ENCODE peak calls at places on chromosomes 5 and 9, in nine cellular contexts. A is lung microvascular endothelial cell, V is mucosa of gallbladder, H is endothelial cell, Q is heart right ventricle, O is tibial nerve, U is SJSA1, D is A549, I is nucleus accumbens. M is an unnamed sample.

GRCh38 chr5:6379246-6379645 is 899 bp upstream of the MED10 start:
- DNase-seq in A (no peak), V (no peak), H (no peak), Q (no peak), O (no peak), U (peak; percentile 17), D (no peak), I (no peak), M (no peak)

GRCh38 chr9:70569070-70569772 is 154.8 kb upstream of the KLF9 start:
- DNase-seq in A (no peak), V (no peak), H (no peak), Q (no peak), O (no peak), U (no peak), D (no peak), I (no peak), M (no peak)

GRCh38 chr9:70480405-70480980 is 66.0 kb upstream of the KLF9 start:
- DNase-seq in A (peak; percentile 92), V (peak; percentile 89), H (no peak), Q (peak; percentile 85), O (peak; percentile 86), U (no peak), D (no peak), I (peak; percentile 57), M (peak; percentile 90)

GRCh38 chr5:172502410-172502809 is 48.1 kb upstream of the SH3PXD2B start:
- DNase-seq in A (no peak), V (peak; percentile 5), H (no peak), Q (no peak), O (no peak), U (peak; percentile 24), D (no peak), I (no peak), M (peak; percentile 9)

GRCh38 chr9:130347931-130348330 is 82.4 kb downstream of the HMCN2 start:
- DNase-seq in A (no peak), V (no peak), H (no peak), Q (no peak), O (no peak), U (no peak), D (peak; percentile 24), I (no peak), M (no peak)

GRCh38 chr9:116027096-116027495 is 126.5 kb upstream of the PAPPA start:
- DNase-seq in A (no peak), V (no peak), H (no peak), Q (no peak), O (no peak), U (no peak), D (peak; percentile 30), I (no peak), M (no peak)

GRCh38 chr9:68974431-68974830 is 39.5 kb downstream of the PRKACG start:
- DNase-seq in A (no peak), V (no peak), H (no peak), Q (no peak), O (no peak), U (no peak), D (no peak), I (no peak), M (no peak)

GRCh38 chr5:35183243-35183955 is 46.9 kb downstream of the PRLR start:
- DNase-seq in A (peak; percentile 47), V (no peak), H (peak; percentile 47), Q (no peak), O (peak; percentile 29), U (no peak), D (peak; percentile 43), I (no peak), M (no peak)

GRCh38 chr9:136815422-136815782 is 7.7 kb downstream of the RABL6 start:
- DNase-seq in A (no peak), V (no peak), H (no peak), Q (no peak), O (no peak), U (no peak), D (no peak), I (no peak), M (no peak)

GRCh38 chr5:11104543-11105151 is 343.6 kb upstream of the DAP start:
- DNase-seq in A (no peak), V (no peak), H (no peak), Q (no peak), O (no peak), U (no peak), D (no peak), I (no peak), M (no peak)

GRCh38 chr5:41925555-41925946 is 470 bp downstream of the FBXO4 start:
- DNase-seq in A (peak; percentile 76), V (peak; percentile 19), H (peak; percentile 15), Q (no peak), O (no peak), U (peak; percentile 49), D (peak; percentile 36), I (no peak), M (peak; percentile 48)

GRCh38 chr9:70746760-70747159 is 332.3 kb upstream of the KLF9 start:
- DNase-seq in A (no peak), V (no peak), H (no peak), Q (no peak), O (no peak), U (no peak), D (no peak), I (no peak), M (no peak)

GRCh38 chr5:154486427-154486866 is 8.4 kb upstream of the HAND1 start:
- DNase-seq in A (no peak), V (no peak), H (no peak), Q (no peak), O (no peak), U (no peak), D (no peak), I (no peak), M (no peak)

GRCh38 chr9:89177401-89178161 is 1.0 kb downstream of the SHC3 start:
- DNase-seq in A (peak; percentile 19), V (no peak), H (peak; percentile 26), Q (no peak), O (no peak), U (no peak), D (no peak), I (no peak), M (no peak)

GRCh38 chr9:96241391-96241809 is 60.6 kb downstream of the HSD17B3 start:
- DNase-seq in A (no peak), V (no peak), H (no peak), Q (no peak), O (no peak), U (no peak), D (no peak), I (no peak), M (no peak)

GRCh38 chr5:150993422-150993821 is 27.0 kb upstream of the GPX3 start:
- DNase-seq in A (no peak), V (no peak), H (no peak), Q (no peak), O (no peak), U (no peak), D (no peak), I (no peak), M (no peak)

GRCh38 chr5:15951126-15951525 is 228.5 kb downstream of the MARCHF11 start:
- DNase-seq in A (no peak), V (no peak), H (no peak), Q (no peak), O (no peak), U (no peak), D (no peak), I (no peak), M (no peak)

GRCh38 chr9:93929231-93929630 is 25.9 kb downstream of the BARX1 start:
- DNase-seq in A (no peak), V (no peak), H (no peak), Q (no peak), O (no peak), U (no peak), D (no peak), I (no peak), M (no peak)

GRCh38 chr9:130382636-130383349 is 62.0 kb upstream of the ASS1 start:
- DNase-seq in A (no peak), V (no peak), H (no peak), Q (no peak), O (no peak), U (no peak), D (no peak), I (no peak), M (no peak)

GRCh38 chr5:103942587-103943186 is 380.1 kb upstream of the NUDT12 start:
- DNase-seq in A (no peak), V (no peak), H (no peak), Q (no peak), O (no peak), U (no peak), D (no peak), I (no peak), M (no peak)

GRCh38 chr5:147578228-147579024 is 68.6 kb upstream of the DPYSL3 start:
- DNase-seq in A (peak; percentile 68), V (no peak), H (peak; percentile 15), Q (no peak), O (no peak), U (peak; percentile 71), D (peak; percentile 58), I (no peak), M (no peak)

GRCh38 chr5:60503771-60504170 is 196.2 kb downstream of the DEPDC1B start:
- DNase-seq in A (no peak), V (no peak), H (no peak), Q (no peak), O (no peak), U (no peak), D (no peak), I (no peak), M (no peak)

GRCh38 chr5:157126-157715 is 34.1 kb upstream of the LRRC14B start:
- DNase-seq in A (no peak), V (no peak), H (no peak), Q (no peak), O (no peak), U (no peak), D (no peak), I (no peak), M (no peak)

GRCh38 chr9:750264-750967 is 91.1 kb upstream of the DMRT1 start:
- DNase-seq in A (no peak), V (no peak), H (no peak), Q (no peak), O (no peak), U (no peak), D (no peak), I (no peak), M (no peak)

GRCh38 chr5:75612211-75612579 is 942 bp downstream of the ANKDD1B start:
- DNase-seq in A (no peak), V (no peak), H (no peak), Q (no peak), O (no peak), U (no peak), D (no peak), I (no peak), M (no peak)

GRCh38 chr9:36721846-36722588 is 149.3 kb downstream of the MELK start:
- DNase-seq in A (peak; percentile 13), V (peak; percentile 15), H (no peak), Q (no peak), O (peak; percentile 22), U (no peak), D (no peak), I (no peak), M (no peak)

GRCh38 chr9:93673271-93673843 is 97.0 kb downstream of the PHF2 start:
- DNase-seq in A (no peak), V (no peak), H (peak; percentile 2), Q (peak; percentile 48), O (no peak), U (peak; percentile 41), D (no peak), I (no peak), M (peak; percentile 27)

GRCh38 chr9:37246825-37247224 is 126.5 kb downstream of the ZCCHC7 start:
- DNase-seq in A (no peak), V (no peak), H (no peak), Q (no peak), O (no peak), U (no peak), D (no peak), I (no peak), M (no peak)

GRCh38 chr9:128689820-128690683 is 1.0 kb downstream of the SET start:
- DNase-seq in A (peak; percentile 57), V (peak; percentile 31), H (peak; percentile 41), Q (peak; percentile 36), O (no peak), U (no peak), D (peak; percentile 70), I (peak; percentile 23), M (peak; percentile 61)

GRCh38 chr9:83639266-83639665 is 16.3 kb downstream of the IDNK start:
- DNase-seq in A (peak; percentile 38), V (no peak), H (no peak), Q (no peak), O (no peak), U (no peak), D (no peak), I (no peak), M (no peak)

GRCh38 chr9:6106576-6107339 is 91.3 kb upstream of the RANBP6 start:
- DNase-seq in A (peak; percentile 56), V (peak; percentile 15), H (peak; percentile 28), Q (no peak), O (no peak), U (no peak), D (peak; percentile 54), I (no peak), M (no peak)

M was measured in ovary.